ENCODE peak calls at places on chromosomes 7 and 10, in four cellular contexts. T is HCT116, Y is GM12878, M is K562. N is an unnamed sample.

GRCh38 chr10:117175215-117175900 is 21.9 kb upstream of the KCNK18 start:
- DNase-seq in T (no peak), Y (no peak), M (no peak), N (peak)

GRCh38 chr10:116878123-116878522 is 28.8 kb downstream of the ENO4 start:
- DNase-seq in T (no peak), Y (no peak), M (no peak), N (no peak)

GRCh38 chr7:40301486-40302065 is 166.8 kb downstream of the SUGCT start:
- DNase-seq in T (no peak), Y (no peak), M (no peak), N (no peak)

GRCh38 chr7:139733751-139734150 is 44.0 kb downstream of the HIPK2 start:
- DNase-seq in T (no peak), Y (no peak), M (no peak), N (no peak)

GRCh38 chr10:61941202-61941651 is 39.7 kb downstream of the ARID5B start:
- DNase-seq in T (no peak), Y (no peak), M (no peak), N (no peak)

GRCh38 chr10:121574519-121575170 is 23.6 kb downstream of the FGFR2 start:
- DNase-seq in T (no peak), Y (no peak), M (no peak), N (no peak)

GRCh38 chr7:154862153-154862791 is 140.7 kb downstream of the PAXIP1 start:
- DNase-seq in T (no peak), Y (no peak), M (no peak), N (no peak)

GRCh38 chr10:110481948-110482347 is 15.8 kb upstream of the DUSP5 start:
- DNase-seq in T (no peak), Y (no peak), M (no peak), N (no peak)

GRCh38 chr7:41047789-41048191 is 655.1 kb downstream of the INHBA start:
- DNase-seq in T (no peak), Y (no peak), M (no peak), N (peak)

GRCh38 chr10:51425431-51425830 is 274.0 kb downstream of the CSTF2T start:
- DNase-seq in T (no peak), Y (no peak), M (no peak), N (no peak)

GRCh38 chr7:36570508-36571219 is 153.6 kb downstream of the AOAH start:
- DNase-seq in T (no peak), Y (no peak), M (no peak), N (no peak)

GRCh38 chr10:92062273-92062672 is 138.7 kb downstream of the BTAF1 start:
- DNase-seq in T (no peak), Y (no peak), M (no peak), N (no peak)

DNA sequence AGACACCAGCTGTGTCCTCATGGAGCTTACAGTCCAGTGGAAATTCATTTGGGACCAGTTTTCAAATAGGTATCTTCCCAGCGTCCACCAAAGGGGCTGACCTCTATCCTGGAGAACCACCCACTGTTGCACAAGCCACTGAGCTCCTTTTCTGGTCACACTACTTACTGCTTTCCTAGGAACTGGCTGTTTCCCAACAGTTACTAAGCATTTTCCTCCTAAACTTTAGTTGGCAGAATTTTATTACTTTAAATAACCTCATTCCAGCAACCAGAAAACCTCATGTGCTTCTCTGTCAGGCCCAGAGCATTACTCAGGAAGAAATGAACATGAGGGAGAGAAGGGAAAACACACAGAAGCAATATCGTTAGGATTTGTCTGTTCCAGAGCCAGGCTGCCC is 183.1 kb downstream of the GPAM start:
- DNase-seq in T (no peak), Y (no peak), M (no peak), N (no peak)
- TF ChIP-seq EGR1 in T (no peak), Y (no peak), M (no peak), N (no peak)

GRCh38 chr10:79149662-79150443 is 81.1 kb downstream of the ZMIZ1 start:
- DNase-seq in T (peak), Y (no peak), M (peak), N (no peak)

GRCh38 chr10:79147796-79148451 is 79.2 kb downstream of the ZMIZ1 start:
- DNase-seq in T (no peak), Y (no peak), M (no peak), N (no peak)

GRCh38 chr10:79149345-79149661 is 80.5 kb downstream of the ZMIZ1 start:
- DNase-seq in T (no peak), Y (no peak), M (no peak), N (no peak)

GRCh38 chr10:79147306-79147705 is 78.5 kb downstream of the ZMIZ1 start:
- DNase-seq in T (no peak), Y (no peak), M (no peak), N (no peak)

DNA sequence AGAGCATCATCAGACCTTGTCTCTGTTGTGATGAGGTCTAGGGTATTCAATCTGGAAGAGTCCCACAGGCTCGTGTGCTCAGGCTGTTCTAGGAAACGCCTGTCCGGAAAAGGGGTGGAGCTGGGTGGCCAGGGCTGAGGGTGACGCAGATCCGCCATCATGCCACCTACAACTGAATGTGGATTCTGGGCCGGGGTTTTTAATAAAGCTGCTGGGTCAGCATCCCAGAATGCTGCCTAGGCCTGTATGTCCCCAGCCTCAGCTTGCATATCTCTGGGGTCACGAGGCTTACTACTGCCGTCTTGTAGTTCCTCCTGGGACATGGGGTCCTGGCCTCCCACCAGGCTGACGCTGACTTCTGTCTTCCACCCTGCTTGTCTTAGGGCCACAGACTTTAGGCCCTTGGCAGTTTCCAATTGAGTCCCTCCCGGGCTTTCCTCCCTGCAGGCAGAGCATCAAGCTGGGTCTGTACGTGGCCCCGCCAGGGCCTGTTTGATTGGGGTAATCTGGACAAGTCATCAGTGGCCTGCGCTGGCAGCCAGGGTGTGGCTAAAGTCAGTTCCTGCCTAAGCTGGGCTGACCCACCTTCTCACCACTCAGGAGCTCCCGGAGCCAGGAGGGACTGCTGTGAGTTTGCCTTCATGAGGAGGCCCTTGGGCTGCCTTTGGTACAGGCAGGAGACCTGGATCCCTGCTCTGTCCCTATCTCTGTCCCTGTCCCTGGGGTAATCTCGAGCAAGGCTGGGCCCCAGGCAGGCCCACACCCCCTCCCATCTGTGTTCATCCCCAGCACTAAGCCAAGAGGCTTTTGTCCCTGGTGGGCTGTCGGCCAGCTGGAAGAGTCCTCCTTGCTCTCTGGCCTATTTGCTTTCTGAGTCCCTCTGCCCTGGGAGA is 79.9 kb downstream of the ZMIZ1 start:
- DNase-seq in T (no peak), Y (no peak), M (peak), N (no peak)
- TF ChIP-seq EGR1 in T (no peak), Y (no peak), M (no peak), N (no peak)

DNA sequence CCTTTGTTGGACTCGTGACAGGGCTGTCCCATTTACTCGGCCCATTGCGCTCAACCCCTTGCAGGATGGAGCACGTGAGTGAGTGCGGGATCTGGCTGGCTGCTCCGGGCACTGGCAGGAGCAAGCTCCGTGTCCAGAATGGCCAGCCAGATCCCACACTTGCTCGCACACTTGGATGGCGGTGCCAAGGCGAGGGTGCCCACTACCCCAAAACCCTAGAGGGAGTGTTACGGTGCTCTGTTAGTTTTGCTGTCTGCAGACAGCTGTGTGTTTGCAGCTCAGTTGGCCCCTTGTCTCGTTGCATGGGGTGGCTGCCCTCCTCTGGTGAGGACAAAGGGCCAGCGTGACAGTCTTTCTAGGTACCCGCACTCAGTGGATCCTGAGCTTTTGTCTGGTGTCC is 34.2 kb downstream of the ZNF487 start:
- DNase-seq in T (no peak), Y (no peak), M (no peak), N (no peak)
- TF ChIP-seq EGR1 in T (no peak), Y (no peak), M (no peak), N (no peak)

GRCh38 chr7:63092951-63093350 is 905.7 kb upstream of the ZNF722 start:
- DNase-seq in T (no peak), Y (no peak), M (no peak), N (no peak)
- TF ChIP-seq EGR1 in T (no peak), Y (no peak), M (no peak), N (no peak)

DNA sequence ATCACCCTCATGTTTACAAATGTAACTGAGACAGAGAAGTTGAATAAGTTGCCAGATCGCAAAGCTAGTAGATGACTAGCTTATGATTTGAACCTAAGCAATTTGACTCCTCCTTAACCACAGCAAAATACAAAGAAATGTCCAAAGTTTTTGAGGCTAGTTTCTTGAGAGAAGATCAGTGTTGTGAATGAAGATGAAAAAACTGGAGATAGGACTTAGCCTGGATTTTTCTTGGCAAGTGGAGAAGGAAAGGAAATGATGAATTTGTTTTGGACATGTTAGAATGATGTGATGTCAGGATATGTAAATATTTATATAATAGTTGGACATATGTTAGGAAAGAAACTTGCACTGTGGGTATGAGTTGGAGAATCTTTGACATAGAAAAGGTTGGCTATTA is 149.8 kb downstream of the LSMEM1 start:
- DNase-seq in T (no peak), Y (no peak), M (no peak), N (no peak)
- TF ChIP-seq EGR1 in T (no peak), Y (no peak), M (no peak), N (no peak)

GRCh38 chr10:127041561-127041960 is 136.3 kb downstream of the DOCK1 start:
- DNase-seq in T (peak), Y (no peak), M (no peak), N (no peak)
- TF ChIP-seq EGR1 in T (peak), Y (no peak), M (no peak), N (no peak)